ENCODE peak calls at places on chromosomes 12 and 14, in eight cellular contexts. U is bronchial epithelial cell, E is lower lobe of right lung, P is IMR-90, Z is lung, C is mesendoderm, W is left ventricle myocardium inferior, F is tibial nerve. M is an unnamed sample.
A peak's percentile ranks its signal among the peaks of the same experiment; 100 is the strongest.

GRCh38 chr12:108884116-108885012 is 4.5 kb downstream of the DAO start:
- DNase-seq in U (peak; percentile 26), E (peak; percentile 83), P (no peak), Z (peak; percentile 58), C (peak; percentile 73), W (peak; percentile 39), F (peak; percentile 53), M (peak; percentile 80)

GRCh38 chr12:69415471-69416275 is 54.5 kb upstream of the FRS2 start:
- DNase-seq in U (peak; percentile 69), E (no peak), P (peak; percentile 95), Z (peak; percentile 44), C (peak; percentile 86), W (peak; percentile 25), F (peak; percentile 80), M (peak; percentile 29)

GRCh38 chr14:31068235-31068634 is 42.1 kb upstream of the STRN3 start:
- DNase-seq in U (no peak), E (no peak), P (no peak), Z (no peak), C (no peak), W (no peak), F (peak; percentile 23), M (peak; percentile 16)

GRCh38 chr14:88005978-88006851 is 1.3 kb downstream of the GPR65 start:
- DNase-seq in U (no peak), E (peak; percentile 47), P (no peak), Z (no peak), C (no peak), W (no peak), F (no peak), M (peak; percentile 90)

GRCh38 chr14:79253576-79253975 is 957.7 kb downstream of the DIO2 start:
- DNase-seq in U (no peak), E (no peak), P (no peak), Z (no peak), C (peak; percentile 45), W (no peak), F (no peak), M (no peak)

GRCh38 chr12:6866163-6866919 is 990 bp upstream of the TPI1 start:
- DNase-seq in U (no peak), E (no peak), P (no peak), Z (no peak), C (no peak), W (no peak), F (no peak), M (no peak)

GRCh38 chr12:91043408-91043807 is 14.4 kb downstream of the KERA start:
- DNase-seq in U (no peak), E (no peak), P (no peak), Z (no peak), C (no peak), W (no peak), F (no peak), M (no peak)

GRCh38 chr12:116529048-116529447 is 30.1 kb upstream of the MAP1LC3B2 start:
- DNase-seq in U (no peak), E (no peak), P (peak; percentile 59), Z (no peak), C (no peak), W (no peak), F (no peak), M (no peak)

GRCh38 chr14:72443991-72444431 is 449.9 kb downstream of the DPF3 start:
- DNase-seq in U (no peak), E (no peak), P (no peak), Z (no peak), C (no peak), W (no peak), F (no peak), M (peak; percentile 58)

GRCh38 chr12:2183556-2184541 is 131.1 kb downstream of the CACNA1C start:
- DNase-seq in U (no peak), E (no peak), P (peak; percentile 75), Z (no peak), C (peak; percentile 73), W (no peak), F (peak; percentile 9), M (no peak)

GRCh38 chr12:9256341-9256740 is 48.1 kb upstream of the PZP start:
- DNase-seq in U (no peak), E (no peak), P (no peak), Z (no peak), C (no peak), W (no peak), F (no peak), M (no peak)

GRCh38 chr14:65412881-65413738 is 580 bp downstream of the FUT8 start:
- DNase-seq in U (peak; percentile 36), E (peak; percentile 84), P (peak; percentile 73), Z (peak; percentile 64), C (peak; percentile 75), W (peak; percentile 14), F (peak; percentile 46), M (peak; percentile 86)

GRCh38 chr12:50188875-50189575 is 21.9 kb upstream of the CERS5 start:
- DNase-seq in U (no peak), E (no peak), P (no peak), Z (no peak), C (no peak), W (no peak), F (no peak), M (peak; percentile 62)

GRCh38 chr12:102390068-102390467 is 90.3 kb downstream of the IGF1 start:
- DNase-seq in U (no peak), E (no peak), P (no peak), Z (no peak), C (no peak), W (no peak), F (no peak), M (peak; percentile 12)

GRCh38 chr12:89695100-89695499 is 13.5 kb downstream of the ATP2B1 start:
- DNase-seq in U (peak; percentile 70), E (no peak), P (peak; percentile 77), Z (no peak), C (no peak), W (no peak), F (no peak), M (no peak)

GRCh38 chr12:5434647-5434968 is 2.7 kb downstream of the NTF3 start:
- DNase-seq in U (no peak), E (no peak), P (no peak), Z (no peak), C (no peak), W (no peak), F (no peak), M (no peak)

GRCh38 chr14:87170179-87170578 is 822.8 kb downstream of the GALC start:
- DNase-seq in U (no peak), E (no peak), P (no peak), Z (no peak), C (peak; percentile 88), W (no peak), F (no peak), M (no peak)

GRCh38 chr14:81478446-81478845 is 55.2 kb downstream of the SEL1L start:
- DNase-seq in U (no peak), E (no peak), P (no peak), Z (no peak), C (no peak), W (no peak), F (no peak), M (no peak)

GRCh38 chr12:25960176-25960575 is 1.7 kb downstream of the RASSF8 start:
- DNase-seq in U (no peak), E (no peak), P (peak; percentile 28), Z (no peak), C (peak; percentile 65), W (peak; percentile 29), F (no peak), M (no peak)

GRCh38 chr14:29217813-29218450 is 451.3 kb downstream of the FOXG1 start:
- DNase-seq in U (no peak), E (no peak), P (peak; percentile 44), Z (no peak), C (no peak), W (no peak), F (no peak), M (no peak)

GRCh38 chr12:13362260-13362841 is 165.8 kb downstream of the EMP1 start:
- DNase-seq in U (peak; percentile 67), E (peak; percentile 54), P (peak; percentile 5), Z (peak; percentile 77), C (peak; percentile 86), W (peak; percentile 37), F (peak; percentile 38), M (peak; percentile 75)

GRCh38 chr14:54568821-54569591 is 2.1 kb downstream of the SAMD4A start:
- DNase-seq in U (no peak), E (no peak), P (peak; percentile 59), Z (no peak), C (no peak), W (peak; percentile 31), F (no peak), M (no peak)

GRCh38 chr14:103091041-103091882 is 3.3 kb upstream of the EXOC3L4 start:
- DNase-seq in U (no peak), E (peak; percentile 79), P (peak; percentile 47), Z (peak; percentile 53), C (no peak), W (peak; percentile 64), F (no peak), M (peak; percentile 79)

GRCh38 chr14:94145902-94146527 is 16.6 kb upstream of the IFI27L2 start:
- DNase-seq in U (peak; percentile 81), E (no peak), P (no peak), Z (no peak), C (no peak), W (no peak), F (no peak), M (peak; percentile 49)

GRCh38 chr12:54497883-54498282 is 331 bp downstream of the NCKAP1L start:
- DNase-seq in U (no peak), E (no peak), P (no peak), Z (no peak), C (no peak), W (no peak), F (no peak), M (no peak)
- H3K4me3 ChIP-seq in U (no peak overlapping the region), E (peak overlapping the region; percentile 55), P (no peak overlapping the region), Z (no peak overlapping the region), C (no peak overlapping the region), W (peak overlapping the region; percentile 47), F (no peak overlapping the region), M (peak overlapping the region; percentile 95)

GRCh38 chr14:34843011-34843554 is 32.1 kb downstream of the BAZ1A start:
- DNase-seq in U (peak; percentile 100), E (no peak), P (peak; percentile 86), Z (no peak), C (peak; percentile 27), W (no peak), F (no peak), M (peak; percentile 53)
- H3K4me3 ChIP-seq in U (no peak overlapping the region), E (no peak overlapping the region), P (no peak overlapping the region), Z (no peak overlapping the region), C (no peak overlapping the region), W (no peak overlapping the region), F (no peak overlapping the region), M (no peak overlapping the region)

GRCh38 chr12:124910561-124911478 is 3.6 kb downstream of the UBC start:
- DNase-seq in U (peak; percentile 82), E (no peak), P (peak; percentile 42), Z (no peak), C (peak; percentile 30), W (no peak), F (peak; percentile 41), M (peak; percentile 32)
- H3K4me3 ChIP-seq in U (no peak overlapping the region), E (peak overlapping the region; percentile 38), P (peak overlapping the region; percentile 11), Z (peak overlapping the region; percentile 35), C (no peak overlapping the region), W (peak overlapping the region; percentile 60), F (no peak overlapping the region), M (no peak overlapping the region)

DNA sequence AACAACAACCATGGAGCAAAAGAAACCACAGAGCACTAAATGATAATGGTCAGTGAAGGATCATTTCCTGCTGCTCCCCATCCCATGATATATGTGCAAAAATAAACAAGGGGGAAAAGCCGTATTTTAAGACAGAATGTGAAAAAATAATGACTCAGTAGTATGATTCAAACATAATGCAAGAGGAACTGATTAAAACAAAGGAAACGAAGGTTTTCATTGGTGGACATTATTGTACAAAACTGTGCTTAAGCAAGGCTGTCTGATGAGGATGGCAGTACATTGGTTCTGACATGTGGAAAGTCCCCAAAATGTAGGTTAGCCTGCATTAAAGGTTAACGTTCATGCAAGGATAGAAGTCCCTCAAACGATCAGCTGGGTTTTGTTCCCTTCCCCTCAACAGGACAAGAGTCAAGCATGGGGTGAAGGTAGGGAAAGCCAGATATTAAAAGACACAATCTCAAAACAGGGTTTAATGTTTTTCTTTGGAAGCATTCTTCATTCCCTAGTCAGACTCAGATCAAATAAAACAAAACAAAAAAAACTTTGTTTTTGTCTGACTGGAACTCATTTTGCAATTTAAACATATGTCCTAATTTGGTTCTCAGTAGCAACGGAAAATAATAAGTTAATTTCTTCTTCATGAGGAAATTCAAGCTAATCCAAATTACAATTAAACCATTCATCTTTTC is 26.2 kb upstream of the PTGDR start:
- DNase-seq in U (peak; percentile 55), E (no peak), P (peak; percentile 89), Z (no peak), C (no peak), W (no peak), F (no peak), M (no peak)
- H3K4me3 ChIP-seq in U (no peak overlapping the region), E (no peak overlapping the region), P (peak overlapping the region; percentile 29), Z (no peak overlapping the region), C (no peak overlapping the region), W (no peak overlapping the region), F (no peak overlapping the region), M (no peak overlapping the region)

M was measured in GM12865.